ENCODE peak calls at places on chromosome 5, in five cellular contexts. S is HT-29, T is GM12892, U is PC-9, A is fibroblast of lung. V is an unnamed sample.

GRCh38 chr5:55450050-55450765 is 84.6 kb downstream of the PLPP1 start:
- DNase-seq in S (no peak), T (no peak), U (no peak), A (peak; percentile 59), V (no peak)

GRCh38 chr5:69493235-69493925 is 790 bp downstream of the OCLN start:
- DNase-seq in S (peak; percentile 56), T (peak; percentile 48), U (peak; percentile 63), A (peak; percentile 44), V (no peak)

GRCh38 chr5:90632799-90633198 is 74.2 kb downstream of the ADGRV1 start:
- DNase-seq in S (no peak), T (no peak), U (no peak), A (no peak), V (no peak)

GRCh38 chr5:39714036-39714698 is 289.4 kb upstream of the DAB2 start:
- DNase-seq in S (peak; percentile 87), T (no peak), U (peak; percentile 74), A (peak; percentile 44), V (no peak)

GRCh38 chr5:44389410-44389879 is at the start of gene FGF10:
- DNase-seq in S (no peak), T (no peak), U (no peak), A (peak; percentile 1), V (no peak)

GRCh38 chr5:78287833-78288232 is 6.7 kb downstream of the AP3B1 start:
- DNase-seq in S (no peak), T (no peak), U (peak; percentile 1), A (peak; percentile 86), V (no peak)

GRCh38 chr5:52043543-52043942 is 660.3 kb downstream of the ISL1 start:
- DNase-seq in S (no peak), T (no peak), U (no peak), A (no peak), V (no peak)

GRCh38 chr5:58022055-58022454 is 437.8 kb downstream of the PLK2 start:
- DNase-seq in S (no peak), T (no peak), U (no peak), A (no peak), V (no peak)

GRCh38 chr5:111120911-111121310 is 28.8 kb downstream of the WDR36 start:
- DNase-seq in S (no peak), T (no peak), U (no peak), A (no peak), V (no peak)

GRCh38 chr5:157266286-157267007 is 524 bp downstream of the CYFIP2 start:
- DNase-seq in S (peak; percentile 49), T (peak; percentile 43), U (peak; percentile 10), A (no peak), V (no peak)

GRCh38 chr5:39381376-39381775 is 17.1 kb upstream of the C9 start:
- DNase-seq in S (no peak), T (no peak), U (no peak), A (no peak), V (no peak)

GRCh38 chr5:67732471-67732870 is 483.1 kb upstream of the PIK3R1 start:
- DNase-seq in S (no peak), T (no peak), U (no peak), A (no peak), V (no peak)

GRCh38 chr5:35990941-35991592 is at the start of gene UGT3A1:
- DNase-seq in S (no peak), T (no peak), U (no peak), A (no peak), V (no peak)

GRCh38 chr5:170164921-170165320 is 59.2 kb downstream of the FOXI1 start:
- DNase-seq in S (no peak), T (no peak), U (no peak), A (no peak), V (no peak)

GRCh38 chr5:74594172-74595040 is 46.1 kb downstream of the ENC1 start:
- DNase-seq in S (peak; percentile 50), T (no peak), U (no peak), A (peak; percentile 65), V (no peak)

GRCh38 chr5:160083501-160083900 is 35.7 kb downstream of the PWWP2A start:
- DNase-seq in S (no peak), T (no peak), U (no peak), A (peak; percentile 74), V (no peak)

GRCh38 chr5:135944967-135945560 is 9.7 kb downstream of the LECT2 start:
- DNase-seq in S (peak; percentile 85), T (no peak), U (peak; percentile 31), A (peak; percentile 78), V (no peak)

GRCh38 chr5:148687427-148687826 is 33.1 kb upstream of the HTR4 start:
- DNase-seq in S (peak; percentile 61), T (no peak), U (peak; percentile 1), A (peak; percentile 20), V (no peak)

GRCh38 chr5:78666041-78666444 is 17.5 kb upstream of the LHFPL2 start:
- DNase-seq in S (no peak), T (no peak), U (no peak), A (no peak), V (no peak)

GRCh38 chr5:173016621-173017046 is 33.1 kb downstream of the ATP6V0E1 start:
- DNase-seq in S (no peak), T (no peak), U (peak; percentile 34), A (peak; percentile 87), V (no peak)

GRCh38 chr5:93572101-93572772 is 8.8 kb downstream of the NR2F1-AS1 start:
- DNase-seq in S (no peak), T (no peak), U (no peak), A (no peak), V (no peak)

GRCh38 chr5:136053336-136054121 is 24.7 kb downstream of the TGFBI start:
- DNase-seq in S (peak; percentile 92), T (no peak), U (peak; percentile 89), A (peak; percentile 98), V (no peak)

GRCh38 chr5:127031147-127031862 is 947 bp upstream of the MARCHF3 start:
- DNase-seq in S (no peak), T (peak; percentile 34), U (no peak), A (peak; percentile 7), V (no peak)

GRCh38 chr5:59222687-59223511 is 640.0 kb downstream of the RAB3C start:
- DNase-seq in S (peak; percentile 75), T (no peak), U (peak; percentile 4), A (no peak), V (no peak)

GRCh38 chr5:96601200-96601599 is 61.0 kb upstream of the CAST start:
- DNase-seq in S (no peak), T (no peak), U (no peak), A (no peak), V (no peak)

GRCh38 chr5:109365653-109366052 is 44.1 kb downstream of the PJA2 start:
- DNase-seq in S (no peak), T (no peak), U (no peak), A (no peak), V (no peak)

GRCh38 chr5:31144364-31144763 is 49.1 kb upstream of the CDH6 start:
- DNase-seq in S (no peak), T (no peak), U (no peak), A (no peak), V (no peak)

GRCh38 chr5:32500206-32500605 is 55.7 kb upstream of the ZFR start:
- DNase-seq in S (no peak), T (no peak), U (no peak), A (no peak), V (no peak)

GRCh38 chr5:100518377-100518776 is 16.8 kb upstream of the FAM174A start:
- DNase-seq in S (no peak), T (no peak), U (no peak), A (no peak), V (no peak)

GRCh38 chr5:135127604-135128240 is 93.7 kb upstream of the PITX1 start:
- DNase-seq in S (peak; percentile 86), T (no peak), U (peak; percentile 83), A (peak; percentile 86), V (no peak)

GRCh38 chr5:128667148-128667547 is 129.1 kb upstream of the FBN2 start:
- DNase-seq in S (peak; percentile 43), T (no peak), U (no peak), A (no peak), V (no peak)

GRCh38 chr5:53321721-53322120 is 158.7 kb upstream of the FST start:
- DNase-seq in S (no peak), T (no peak), U (no peak), A (no peak), V (no peak)

GRCh38 chr5:79074641-79075040 is 5.1 kb downstream of the BHMT2 start:
- DNase-seq in S (peak; percentile 21), T (no peak), U (no peak), A (peak; percentile 58), V (no peak)

GRCh38 chr5:9924614-9925013 is 294.5 kb upstream of the TAS2R1 start:
- DNase-seq in S (no peak), T (no peak), U (no peak), A (peak; percentile 98), V (no peak)